ENCODE peak calls at places on chromosome 22, in four cellular contexts. One of them, this sample, is unnamed.

GRCh38 chr22:37633693-37634504 is 5.6 kb upstream of the SH3BP1 start:
- DNase-seq in MCF 10A: no peak
- DNase-seq in astrocyte of the spinal cord: peak; percentile 92
- DNase-seq in GM20000: peak; percentile 89
- DNase-seq in this sample: peak; percentile 80

GRCh38 chr22:39308614-39309363 is 10.6 kb downstream of the RPL3 start:
- DNase-seq in MCF 10A: peak; percentile 93
- DNase-seq in GM20000: no peak
- DNase-seq in astrocyte of the spinal cord: peak; percentile 96
- DNase-seq in this sample: peak; percentile 90

GRCh38 chr22:29334696-29335344 is 19.3 kb upstream of the RASL10A start:
- DNase-seq in MCF 10A: no peak
- DNase-seq in GM20000: no peak
- DNase-seq in astrocyte of the spinal cord: peak; percentile 27
- DNase-seq in this sample: no peak

GRCh38 chr22:39434243-39434653 is 22.6 kb upstream of the MGAT3 start:
- DNase-seq in astrocyte of the spinal cord: no peak
- DNase-seq in MCF 10A: no peak
- DNase-seq in GM20000: no peak
- DNase-seq in this sample: no peak

GRCh38 chr22:40512426-40513136 is 123.9 kb downstream of the MRTFA start:
- DNase-seq in GM20000: no peak
- DNase-seq in astrocyte of the spinal cord: peak; percentile 96
- DNase-seq in MCF 10A: peak; percentile 99
- DNase-seq in this sample: peak; percentile 100

GRCh38 chr22:34902335-34902734 is 163.6 kb upstream of the ISX start:
- DNase-seq in astrocyte of the spinal cord: no peak
- DNase-seq in MCF 10A: no peak
- DNase-seq in GM20000: no peak
- DNase-seq in this sample: no peak

GRCh38 chr22:36065462-36065774 is 36.8 kb upstream of the RBFOX2 start:
- DNase-seq in MCF 10A: no peak
- DNase-seq in GM20000: no peak
- DNase-seq in astrocyte of the spinal cord: no peak
- DNase-seq in this sample: no peak

GRCh38 chr22:20418211-20418788 is 19.3 kb downstream of the SCARF2 start:
- DNase-seq in GM20000: peak; percentile 86
- DNase-seq in astrocyte of the spinal cord: peak; percentile 77
- DNase-seq in MCF 10A: peak; percentile 68
- DNase-seq in this sample: peak; percentile 79

GRCh38 chr22:46996595-46997310 is 234.3 kb downstream of the TBC1D22A start:
- DNase-seq in GM20000: no peak
- DNase-seq in astrocyte of the spinal cord: no peak
- DNase-seq in MCF 10A: peak; percentile 8
- DNase-seq in this sample: no peak

GRCh38 chr22:45335021-45335818 is 25.5 kb downstream of the FAM118A start:
- DNase-seq in MCF 10A: no peak
- DNase-seq in GM20000: no peak
- DNase-seq in astrocyte of the spinal cord: no peak
- DNase-seq in this sample: no peak

GRCh38 chr22:45397806-45398205 is 15.6 kb downstream of the SMC1B start:
- DNase-seq in GM20000: no peak
- DNase-seq in astrocyte of the spinal cord: no peak
- DNase-seq in MCF 10A: no peak
- DNase-seq in this sample: no peak

GRCh38 chr22:37802310-37803194 is 5.2 kb upstream of the GCAT start:
- DNase-seq in astrocyte of the spinal cord: peak; percentile 41
- DNase-seq in MCF 10A: peak; percentile 42
- DNase-seq in GM20000: peak; percentile 62
- DNase-seq in this sample: no peak

GRCh38 chr22:28930357-28931007 is 47.1 kb downstream of the ZNRF3 start:
- DNase-seq in astrocyte of the spinal cord: no peak
- DNase-seq in MCF 10A: no peak
- DNase-seq in GM20000: no peak
- DNase-seq in this sample: no peak

GRCh38 chr22:44338906-44339305 is 26.2 kb upstream of the SHISAL1 start:
- DNase-seq in astrocyte of the spinal cord: no peak
- DNase-seq in GM20000: no peak
- DNase-seq in MCF 10A: no peak
- DNase-seq in this sample: no peak

GRCh38 chr22:39470462-39471335 is 13.9 kb downstream of the MGAT3 start:
- DNase-seq in GM20000: no peak
- DNase-seq in MCF 10A: no peak
- DNase-seq in astrocyte of the spinal cord: no peak
- DNase-seq in this sample: no peak

GRCh38 chr22:20421507-20421874 is 16.1 kb downstream of the SCARF2 start:
- DNase-seq in GM20000: no peak
- DNase-seq in astrocyte of the spinal cord: no peak
- DNase-seq in MCF 10A: no peak
- DNase-seq in this sample: no peak

DNA sequence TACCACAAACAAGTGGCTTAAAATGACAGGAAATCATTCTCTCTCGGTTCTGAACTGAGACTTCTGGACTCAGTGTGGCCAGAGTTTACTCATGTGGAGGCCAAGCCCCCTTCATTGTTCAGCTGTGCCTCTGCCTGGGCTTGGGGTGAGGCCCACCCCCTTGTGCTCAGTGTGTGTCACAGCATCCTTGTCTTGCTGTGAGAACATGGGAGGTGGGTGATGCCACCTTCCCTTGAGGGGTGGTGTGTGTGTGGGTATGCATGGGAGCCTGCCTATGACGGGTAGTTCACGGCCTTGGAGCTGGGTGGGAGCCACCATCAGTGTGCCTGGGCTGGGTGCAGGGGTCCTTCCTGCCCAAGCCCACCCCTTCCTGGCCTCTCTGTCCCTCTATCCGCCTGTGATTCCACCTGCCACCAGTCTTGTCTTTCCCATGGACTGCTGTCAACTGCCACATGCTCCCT is 101.7 kb downstream of the MORC2 start:
- DNase-seq in MCF 10A: peak; percentile 25
- DNase-seq in GM20000: no peak
- DNase-seq in astrocyte of the spinal cord: no peak
- DNase-seq in this sample: no peak
- TF ChIP-seq CTCF in MCF 10A: no peak
- TF ChIP-seq CTCF in GM20000: peak; percentile 18
- TF ChIP-seq CTCF in astrocyte of the spinal cord: no peak
- TF ChIP-seq CTCF in this sample: peak; percentile 4

GRCh38 chr22:23789638-23790037 is 2.9 kb downstream of the SMARCB1 start:
- DNase-seq in astrocyte of the spinal cord: no peak
- DNase-seq in MCF 10A: no peak
- DNase-seq in GM20000: peak; percentile 6
- DNase-seq in this sample: no peak
- TF ChIP-seq CTCF in astrocyte of the spinal cord: peak; percentile 21
- TF ChIP-seq CTCF in MCF 10A: no peak
- TF ChIP-seq CTCF in GM20000: no peak
- TF ChIP-seq CTCF in this sample: peak; percentile 3

GRCh38 chr22:43160497-43161126 is 9.3 kb downstream of the TSPO start:
- DNase-seq in GM20000: no peak
- DNase-seq in MCF 10A: no peak
- DNase-seq in astrocyte of the spinal cord: no peak
- DNase-seq in this sample: no peak

GRCh38 chr22:43157874-43158546 is 6.7 kb downstream of the TSPO start:
- DNase-seq in GM20000: no peak
- DNase-seq in MCF 10A: no peak
- DNase-seq in astrocyte of the spinal cord: no peak
- DNase-seq in this sample: no peak

GRCh38 chr22:43162412-43163150 is 11.2 kb downstream of the TSPO start:
- DNase-seq in MCF 10A: no peak
- DNase-seq in GM20000: no peak
- DNase-seq in astrocyte of the spinal cord: no peak
- DNase-seq in this sample: no peak

GRCh38 chr22:43158778-43159483 is 7.6 kb downstream of the TSPO start:
- DNase-seq in GM20000: no peak
- DNase-seq in astrocyte of the spinal cord: no peak
- DNase-seq in MCF 10A: no peak
- DNase-seq in this sample: no peak

GRCh38 chr22:43159484-43160178 is 8.3 kb downstream of the TSPO start:
- DNase-seq in astrocyte of the spinal cord: no peak
- DNase-seq in MCF 10A: no peak
- DNase-seq in GM20000: no peak
- DNase-seq in this sample: no peak
- TF ChIP-seq CTCF in astrocyte of the spinal cord: peak; percentile 37
- TF ChIP-seq CTCF in MCF 10A: no peak
- TF ChIP-seq CTCF in GM20000: peak; percentile 28
- TF ChIP-seq CTCF in this sample: peak; percentile 25

GRCh38 chr22:42262964-42263363 is 7.5 kb downstream of the TCF20 start:
- DNase-seq in GM20000: no peak
- DNase-seq in astrocyte of the spinal cord: no peak
- DNase-seq in MCF 10A: no peak
- DNase-seq in this sample: no peak
- TF ChIP-seq CTCF in GM20000: no peak
- TF ChIP-seq CTCF in astrocyte of the spinal cord: no peak
- TF ChIP-seq CTCF in MCF 10A: no peak
- TF ChIP-seq CTCF in this sample: no peak

GRCh38 chr22:50271011-50271394 is 823 bp upstream of the MAPK11 start:
- DNase-seq in GM20000: no peak
- DNase-seq in MCF 10A: no peak
- DNase-seq in astrocyte of the spinal cord: no peak
- DNase-seq in this sample: no peak
- TF ChIP-seq CTCF in GM20000: no peak
- TF ChIP-seq CTCF in MCF 10A: no peak
- TF ChIP-seq CTCF in astrocyte of the spinal cord: no peak
- TF ChIP-seq CTCF in this sample: no peak